ENCODE peak calls at places on chromosomes 13 and 19, in four cellular contexts. A is PC-3, T is GM12865, K is A549. W is an unnamed sample.

GRCh38 chr13:98216135-98216565 is 39.1 kb upstream of the RNF113B start:
- DNase-seq in K (peak), A (peak), T (peak), W (no peak)

GRCh38 chr13:30052127-30052526 is 201.7 kb upstream of the UBL3 start:
- DNase-seq in K (no peak), A (no peak), T (no peak), W (no peak)

GRCh38 chr13:51479199-51479523 is 26.3 kb upstream of the INTS6 start:
- DNase-seq in T (no peak), A (peak), K (no peak), W (no peak)

GRCh38 chr13:77239312-77239711 is 87.6 kb downstream of the MYCBP2 start:
- DNase-seq in T (no peak), A (peak), K (no peak), W (no peak)

GRCh38 chr13:43023244-43023931 is at the start of gene DNAJC15:
- DNase-seq in K (no peak), A (peak), T (peak), W (peak)

GRCh38 chr13:26727122-26727521 is 33.5 kb downstream of the GPR12 start:
- DNase-seq in T (no peak), K (no peak), A (no peak), W (no peak)

GRCh38 chr13:35765387-35765786 is 288.9 kb upstream of the MAB21L1 start:
- DNase-seq in T (no peak), K (no peak), A (no peak), W (no peak)

GRCh38 chr19:7229735-7230134 is 64.5 kb downstream of the INSR start:
- DNase-seq in K (no peak), T (no peak), A (no peak), W (no peak)

GRCh38 chr13:92315265-92315664 is 911.3 kb upstream of the GPC6 start:
- DNase-seq in A (no peak), K (no peak), T (peak), W (no peak)

GRCh38 chr13:93559718-93560117 is 333.1 kb downstream of the GPC6 start:
- DNase-seq in A (peak), K (peak), T (no peak), W (no peak)

GRCh38 chr13:73189365-73189764 is 130.6 kb downstream of the KLF5 start:
- DNase-seq in T (no peak), K (no peak), A (no peak), W (no peak)

GRCh38 chr13:66627512-66627911 is 602.6 kb downstream of the PCDH9 start:
- DNase-seq in K (no peak), T (no peak), A (no peak), W (no peak)

GRCh38 chr13:18971576-18972219 is 209.9 kb downstream of the TUBA3C start:
- DNase-seq in A (no peak), T (no peak), K (no peak), W (no peak)

GRCh38 chr13:87661471-87661870 is 9.7 kb upstream of the SLITRK5 start:
- DNase-seq in K (no peak), T (no peak), A (peak), W (no peak)

GRCh38 chr13:41682001-41682400 is 224.7 kb downstream of the RGCC start:
- DNase-seq in K (no peak), A (no peak), T (no peak), W (no peak)

GRCh38 chr13:110323172-110323851 is 16.2 kb downstream of the COL4A2 start:
- DNase-seq in K (no peak), T (no peak), A (peak), W (no peak)
- TF ChIP-seq CTCF in K (no peak), T (no peak), A (peak), W (peak)

DNA sequence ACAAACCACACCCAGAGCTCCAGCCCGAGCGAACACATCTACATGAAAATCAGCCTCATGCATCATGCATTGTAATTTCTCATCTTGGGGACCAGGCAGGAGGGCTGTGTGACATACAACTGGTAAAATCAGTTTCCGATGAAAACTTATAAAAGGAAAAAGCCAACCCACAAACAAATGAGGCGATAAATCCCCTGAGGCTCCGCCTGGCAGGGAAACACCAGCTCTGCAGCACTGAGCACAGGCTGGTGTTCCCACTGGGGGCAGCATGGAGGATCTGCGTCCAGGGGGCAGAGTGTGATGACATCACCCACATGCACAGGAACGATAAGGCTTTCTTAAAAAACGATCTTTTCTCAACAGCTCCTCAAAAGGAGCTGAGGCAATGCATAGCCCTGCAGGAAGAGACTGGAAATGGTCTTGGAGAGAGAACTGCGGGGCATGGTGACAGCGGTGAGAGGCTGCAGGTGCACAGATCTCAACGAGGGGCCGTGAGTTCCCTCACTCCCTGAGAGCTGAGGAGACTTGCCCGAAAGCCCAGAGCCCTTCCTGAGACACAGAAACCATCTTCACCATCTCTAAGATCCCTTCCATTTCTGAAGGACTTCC is 24.6 kb downstream of the SH3GL1 start:
- DNase-seq in T (peak), K (no peak), A (peak), W (no peak)
- TF ChIP-seq CTCF in T (peak), K (no peak), A (peak), W (peak)

GRCh38 chr13:44436589-44437337 is 63.1 kb downstream of the SERP2 start:
- DNase-seq in T (peak), K (peak), A (peak), W (peak)
- TF ChIP-seq CTCF in T (no peak), K (no peak), A (no peak), W (peak)

GRCh38 chr19:2949939-2950285 is 5.1 kb upstream of the ZNF77 start:
- DNase-seq in A (peak), T (peak), K (peak), W (no peak)

GRCh38 chr19:2945575-2946184 is 909 bp upstream of the ZNF77 start:
- DNase-seq in K (no peak), T (no peak), A (no peak), W (no peak)

GRCh38 chr19:2942928-2943640 is 1.7 kb downstream of the ZNF77 start:
- DNase-seq in T (no peak), K (no peak), A (no peak), W (no peak)

GRCh38 chr19:2944403-2944774 is 382 bp downstream of the ZNF77 start:
- DNase-seq in T (no peak), A (no peak), K (no peak), W (no peak)

DNA sequence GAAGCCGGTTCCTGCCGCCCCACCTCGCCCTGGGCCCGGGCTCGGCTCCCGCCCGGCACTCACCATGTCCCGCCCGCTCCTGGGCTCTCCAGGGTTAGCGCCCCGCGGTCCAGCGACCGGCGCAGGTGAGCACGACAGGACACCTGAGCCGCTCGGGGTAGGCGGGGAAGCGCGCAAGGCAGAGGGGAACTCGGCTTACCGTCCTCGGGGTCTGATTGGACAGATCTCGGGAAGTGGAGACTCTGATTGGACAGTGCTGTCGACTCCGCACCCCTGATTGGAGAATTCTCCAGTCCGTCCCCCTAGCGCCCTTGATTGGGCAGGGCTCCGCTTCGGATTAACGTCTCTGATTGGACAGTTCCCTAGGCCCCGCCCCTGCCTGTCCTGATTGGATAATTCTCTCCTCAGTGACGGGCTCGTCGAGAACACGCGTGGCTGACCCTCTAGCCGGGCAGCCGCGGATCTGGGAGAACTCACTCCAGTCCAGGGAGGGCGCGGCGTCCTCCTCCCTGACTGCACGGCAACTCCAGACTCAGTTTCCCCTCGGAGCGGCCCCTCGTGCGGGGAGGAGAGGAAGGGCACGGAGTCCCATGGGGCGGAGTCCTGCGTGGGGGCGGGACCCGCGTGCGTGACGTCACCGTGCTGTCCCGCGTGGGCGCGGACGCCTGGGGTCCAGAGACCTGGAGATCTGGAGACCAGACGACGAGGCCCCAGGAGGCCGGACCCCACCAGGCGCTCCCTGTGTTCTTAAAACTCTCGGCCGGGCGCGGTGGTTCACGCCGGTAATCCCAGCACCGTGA is at the start of gene ZNF77:
- DNase-seq in T (peak), A (peak), K (peak), W (peak)
- TF ChIP-seq CTCF in T (no peak), A (no peak), K (no peak), W (no peak)